ENCODE peak calls at places on chromosomes 6 and 20, in ten cellular contexts. One of them, this sample, is unnamed.

GRCh38 chr6:99606670-99607415 is at the start of gene PRDM13:
- DNase-seq in choroid plexus epithelial cell: no peak
- DNase-seq in IMR-90: no peak
- DNase-seq in cardiac fibroblast: no peak
- DNase-seq in activated B cell treated with CpG ODN at 0.5 μM for 24 hours: no peak
- DNase-seq in HCT116: no peak
- DNase-seq in AG04450: no peak
- DNase-seq in fibroblast of mammary gland: no peak
- DNase-seq in fibroblast of pulmonary artery: no peak
- DNase-seq in ovary: no peak
- DNase-seq in this sample: no peak

GRCh38 chr20:57322476-57322875 is 7.1 kb upstream of the SPO11 start:
- DNase-seq in cardiac fibroblast: no peak
- DNase-seq in HCT116: no peak
- DNase-seq in ovary: no peak
- DNase-seq in IMR-90: no peak
- DNase-seq in fibroblast of pulmonary artery: no peak
- DNase-seq in fibroblast of mammary gland: no peak
- DNase-seq in AG04450: no peak
- DNase-seq in activated B cell treated with CpG ODN at 0.5 μM for 24 hours: no peak
- DNase-seq in choroid plexus epithelial cell: no peak
- DNase-seq in this sample: no peak

GRCh38 chr6:129370268-129370916 is 339.6 kb downstream of the ARHGAP18 start:
- DNase-seq in ovary: peak; percentile 25
- DNase-seq in AG04450: peak; percentile 18
- DNase-seq in cardiac fibroblast: peak; percentile 75
- DNase-seq in IMR-90: peak; percentile 57
- DNase-seq in fibroblast of pulmonary artery: peak; percentile 74
- DNase-seq in choroid plexus epithelial cell: peak; percentile 75
- DNase-seq in fibroblast of mammary gland: peak; percentile 61
- DNase-seq in HCT116: peak; percentile 45
- DNase-seq in activated B cell treated with CpG ODN at 0.5 μM for 24 hours: no peak
- DNase-seq in this sample: no peak

GRCh38 chr6:37512400-37512958 is 12.8 kb upstream of the CCDC167 start:
- DNase-seq in activated B cell treated with CpG ODN at 0.5 μM for 24 hours: no peak
- DNase-seq in ovary: no peak
- DNase-seq in cardiac fibroblast: no peak
- DNase-seq in fibroblast of mammary gland: no peak
- DNase-seq in choroid plexus epithelial cell: no peak
- DNase-seq in fibroblast of pulmonary artery: no peak
- DNase-seq in IMR-90: no peak
- DNase-seq in AG04450: no peak
- DNase-seq in HCT116: no peak
- DNase-seq in this sample: no peak

GRCh38 chr6:114080891-114081510 is 110.1 kb upstream of the HDAC2 start:
- DNase-seq in ovary: no peak
- DNase-seq in IMR-90: no peak
- DNase-seq in fibroblast of pulmonary artery: no peak
- DNase-seq in choroid plexus epithelial cell: no peak
- DNase-seq in cardiac fibroblast: peak; percentile 13
- DNase-seq in fibroblast of mammary gland: peak; percentile 16
- DNase-seq in AG04450: no peak
- DNase-seq in activated B cell treated with CpG ODN at 0.5 μM for 24 hours: no peak
- DNase-seq in HCT116: no peak
- DNase-seq in this sample: no peak

GRCh38 chr6:81450180-81450579 is 302.3 kb downstream of the TENT5A start:
- DNase-seq in ovary: no peak
- DNase-seq in activated B cell treated with CpG ODN at 0.5 μM for 24 hours: no peak
- DNase-seq in AG04450: peak; percentile 15
- DNase-seq in HCT116: peak; percentile 74
- DNase-seq in fibroblast of pulmonary artery: no peak
- DNase-seq in fibroblast of mammary gland: peak; percentile 93
- DNase-seq in cardiac fibroblast: peak; percentile 48
- DNase-seq in choroid plexus epithelial cell: peak; percentile 5
- DNase-seq in IMR-90: peak; percentile 67
- DNase-seq in this sample: no peak

GRCh38 chr6:26126394-26127221 is 39.4 kb downstream of the HFE start:
- DNase-seq in fibroblast of mammary gland: no peak
- DNase-seq in activated B cell treated with CpG ODN at 0.5 μM for 24 hours: no peak
- DNase-seq in HCT116: no peak
- DNase-seq in cardiac fibroblast: peak; percentile 70
- DNase-seq in ovary: no peak
- DNase-seq in IMR-90: peak; percentile 43
- DNase-seq in fibroblast of pulmonary artery: no peak
- DNase-seq in AG04450: no peak
- DNase-seq in choroid plexus epithelial cell: peak; percentile 43
- DNase-seq in this sample: no peak

GRCh38 chr6:158174514-158174913 is 6.4 kb downstream of the GTF2H5 start:
- DNase-seq in choroid plexus epithelial cell: peak; percentile 96
- DNase-seq in cardiac fibroblast: peak; percentile 96
- DNase-seq in ovary: no peak
- DNase-seq in fibroblast of mammary gland: peak; percentile 94
- DNase-seq in HCT116: no peak
- DNase-seq in fibroblast of pulmonary artery: peak; percentile 95
- DNase-seq in activated B cell treated with CpG ODN at 0.5 μM for 24 hours: no peak
- DNase-seq in IMR-90: peak; percentile 95
- DNase-seq in AG04450: peak; percentile 80
- DNase-seq in this sample: no peak

GRCh38 chr20:51070635-51071034 is 47.7 kb upstream of the KCNG1 start:
- DNase-seq in choroid plexus epithelial cell: no peak
- DNase-seq in IMR-90: no peak
- DNase-seq in activated B cell treated with CpG ODN at 0.5 μM for 24 hours: no peak
- DNase-seq in ovary: no peak
- DNase-seq in fibroblast of pulmonary artery: no peak
- DNase-seq in HCT116: no peak
- DNase-seq in fibroblast of mammary gland: no peak
- DNase-seq in cardiac fibroblast: no peak
- DNase-seq in AG04450: no peak
- DNase-seq in this sample: no peak

GRCh38 chr6:82893889-82894652 is 171.6 kb downstream of the UBE3D start:
- DNase-seq in IMR-90: no peak
- DNase-seq in cardiac fibroblast: no peak
- DNase-seq in choroid plexus epithelial cell: no peak
- DNase-seq in fibroblast of pulmonary artery: no peak
- DNase-seq in HCT116: no peak
- DNase-seq in activated B cell treated with CpG ODN at 0.5 μM for 24 hours: no peak
- DNase-seq in fibroblast of mammary gland: no peak
- DNase-seq in ovary: no peak
- DNase-seq in AG04450: no peak
- DNase-seq in this sample: no peak

GRCh38 chr20:57609842-57610167 is 10.4 kb downstream of the ZBP1 start:
- DNase-seq in activated B cell treated with CpG ODN at 0.5 μM for 24 hours: no peak
- DNase-seq in fibroblast of pulmonary artery: no peak
- DNase-seq in HCT116: no peak
- DNase-seq in cardiac fibroblast: no peak
- DNase-seq in ovary: no peak
- DNase-seq in fibroblast of mammary gland: no peak
- DNase-seq in choroid plexus epithelial cell: no peak
- DNase-seq in AG04450: no peak
- DNase-seq in IMR-90: no peak
- DNase-seq in this sample: no peak

GRCh38 chr6:95203153-95203754 is 374.1 kb upstream of the MANEA start:
- DNase-seq in fibroblast of pulmonary artery: peak; percentile 40
- DNase-seq in AG04450: peak; percentile 4
- DNase-seq in ovary: no peak
- DNase-seq in HCT116: peak; percentile 23
- DNase-seq in IMR-90: peak; percentile 45
- DNase-seq in activated B cell treated with CpG ODN at 0.5 μM for 24 hours: no peak
- DNase-seq in fibroblast of mammary gland: peak; percentile 50
- DNase-seq in cardiac fibroblast: peak; percentile 61
- DNase-seq in choroid plexus epithelial cell: peak; percentile 76
- DNase-seq in this sample: no peak

GRCh38 chr6:167034056-167034455 is 34.9 kb downstream of the CEP43 start:
- DNase-seq in IMR-90: no peak
- DNase-seq in activated B cell treated with CpG ODN at 0.5 μM for 24 hours: no peak
- DNase-seq in ovary: no peak
- DNase-seq in fibroblast of pulmonary artery: no peak
- DNase-seq in fibroblast of mammary gland: no peak
- DNase-seq in AG04450: no peak
- DNase-seq in cardiac fibroblast: no peak
- DNase-seq in HCT116: no peak
- DNase-seq in choroid plexus epithelial cell: no peak
- DNase-seq in this sample: peak; percentile 73
- TF ChIP-seq CTCF in IMR-90: no peak
- TF ChIP-seq CTCF in activated B cell treated with CpG ODN at 0.5 μM for 24 hours: no peak
- TF ChIP-seq CTCF in ovary: no peak
- TF ChIP-seq CTCF in fibroblast of pulmonary artery: no peak
- TF ChIP-seq CTCF in fibroblast of mammary gland: no peak
- TF ChIP-seq CTCF in AG04450: no peak
- TF ChIP-seq CTCF in cardiac fibroblast: no peak
- TF ChIP-seq CTCF in HCT116: no peak
- TF ChIP-seq CTCF in choroid plexus epithelial cell: no peak
- TF ChIP-seq CTCF in this sample: no peak

DNA sequence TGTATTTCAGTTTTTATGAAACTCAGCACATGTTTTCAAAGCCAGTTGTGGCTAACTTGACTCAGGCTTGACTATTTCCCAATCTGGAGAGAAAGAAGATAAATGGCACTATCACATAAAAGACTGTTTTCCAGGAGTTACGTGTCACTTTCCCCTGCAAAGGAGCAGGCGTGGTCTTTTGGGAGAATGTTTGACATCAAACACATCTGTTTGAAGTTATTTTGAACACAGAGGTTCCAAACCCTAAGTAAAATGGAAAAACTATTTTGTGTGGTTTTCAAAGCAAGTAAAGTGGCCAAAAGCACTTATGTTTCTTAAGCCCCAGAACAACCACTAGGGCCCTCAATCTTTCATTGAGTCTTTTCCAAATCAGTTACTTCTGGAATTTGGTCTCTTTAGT is 89.7 kb downstream of the FOXF2 start:
- DNase-seq in fibroblast of pulmonary artery: peak; percentile 42
- DNase-seq in IMR-90: peak; percentile 76
- DNase-seq in activated B cell treated with CpG ODN at 0.5 μM for 24 hours: no peak
- DNase-seq in choroid plexus epithelial cell: peak; percentile 45
- DNase-seq in AG04450: no peak
- DNase-seq in cardiac fibroblast: peak; percentile 58
- DNase-seq in fibroblast of mammary gland: peak; percentile 99
- DNase-seq in ovary: no peak
- DNase-seq in HCT116: no peak
- DNase-seq in this sample: no peak
- TF ChIP-seq CTCF in fibroblast of pulmonary artery: no peak
- TF ChIP-seq CTCF in IMR-90: peak; percentile 19
- TF ChIP-seq CTCF in activated B cell treated with CpG ODN at 0.5 μM for 24 hours: no peak
- TF ChIP-seq CTCF in choroid plexus epithelial cell: peak; percentile 26
- TF ChIP-seq CTCF in AG04450: peak; percentile 33
- TF ChIP-seq CTCF in cardiac fibroblast: peak; percentile 12
- TF ChIP-seq CTCF in fibroblast of mammary gland: peak; percentile 58
- TF ChIP-seq CTCF in ovary: no peak
- TF ChIP-seq CTCF in HCT116: no peak
- TF ChIP-seq CTCF in this sample: no peak

GRCh38 chr20:45229264-45230056 is 8.3 kb downstream of the SEMG2 start:
- DNase-seq in activated B cell treated with CpG ODN at 0.5 μM for 24 hours: no peak
- DNase-seq in fibroblast of mammary gland: peak; percentile 7
- DNase-seq in HCT116: peak; percentile 60
- DNase-seq in choroid plexus epithelial cell: peak; percentile 7
- DNase-seq in cardiac fibroblast: peak; percentile 13
- DNase-seq in ovary: no peak
- DNase-seq in AG04450: no peak
- DNase-seq in IMR-90: no peak
- DNase-seq in fibroblast of pulmonary artery: peak; percentile 7
- DNase-seq in this sample: no peak
- TF ChIP-seq CTCF in activated B cell treated with CpG ODN at 0.5 μM for 24 hours: no peak
- TF ChIP-seq CTCF in fibroblast of mammary gland: peak; percentile 56
- TF ChIP-seq CTCF in HCT116: peak; percentile 98
- TF ChIP-seq CTCF in choroid plexus epithelial cell: peak; percentile 55
- TF ChIP-seq CTCF in cardiac fibroblast: peak; percentile 61
- TF ChIP-seq CTCF in ovary: no peak
- TF ChIP-seq CTCF in AG04450: peak; percentile 38
- TF ChIP-seq CTCF in IMR-90: peak; percentile 40
- TF ChIP-seq CTCF in fibroblast of pulmonary artery: peak; percentile 45
- TF ChIP-seq CTCF in this sample: peak; percentile 24

GRCh38 chr6:144095134-144096002 is at the start of gene SF3B5:
- DNase-seq in ovary: peak; percentile 97
- DNase-seq in IMR-90: peak; percentile 100
- DNase-seq in choroid plexus epithelial cell: peak; percentile 100
- DNase-seq in activated B cell treated with CpG ODN at 0.5 μM for 24 hours: peak; percentile 93
- DNase-seq in AG04450: peak; percentile 99
- DNase-seq in HCT116: peak; percentile 100
- DNase-seq in fibroblast of pulmonary artery: peak; percentile 100
- DNase-seq in cardiac fibroblast: peak; percentile 100
- DNase-seq in fibroblast of mammary gland: peak; percentile 100
- DNase-seq in this sample: peak; percentile 51
- TF ChIP-seq CTCF in ovary: peak; percentile 5
- TF ChIP-seq CTCF in IMR-90: no peak
- TF ChIP-seq CTCF in choroid plexus epithelial cell: no peak
- TF ChIP-seq CTCF in activated B cell treated with CpG ODN at 0.5 μM for 24 hours: no peak
- TF ChIP-seq CTCF in AG04450: no peak
- TF ChIP-seq CTCF in HCT116: no peak
- TF ChIP-seq CTCF in fibroblast of pulmonary artery: no peak
- TF ChIP-seq CTCF in cardiac fibroblast: no peak
- TF ChIP-seq CTCF in fibroblast of mammary gland: no peak
- TF ChIP-seq CTCF in this sample: no peak

DNA sequence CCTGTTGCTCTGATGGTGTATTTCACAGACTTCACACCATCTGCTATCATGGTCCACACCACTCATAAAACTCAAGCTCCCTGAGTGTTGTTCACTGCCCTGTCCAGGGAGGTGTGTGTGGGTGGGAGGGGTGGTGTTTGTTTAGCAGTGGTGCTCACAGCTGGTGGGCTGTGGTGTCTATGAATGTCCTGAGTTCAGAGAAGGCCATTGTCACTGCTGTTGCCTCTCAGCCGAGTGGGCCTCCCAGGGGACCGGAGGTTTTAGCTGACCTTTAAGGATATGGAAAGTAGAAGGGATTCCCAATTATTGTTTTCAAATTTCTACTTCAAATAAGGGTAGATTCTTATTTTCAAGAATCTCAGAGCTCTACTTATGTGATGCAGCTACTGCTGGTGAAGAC is 45.6 kb downstream of the DTD1 start:
- DNase-seq in fibroblast of mammary gland: no peak
- DNase-seq in cardiac fibroblast: no peak
- DNase-seq in ovary: no peak
- DNase-seq in AG04450: no peak
- DNase-seq in activated B cell treated with CpG ODN at 0.5 μM for 24 hours: no peak
- DNase-seq in IMR-90: no peak
- DNase-seq in HCT116: no peak
- DNase-seq in fibroblast of pulmonary artery: no peak
- DNase-seq in choroid plexus epithelial cell: no peak
- DNase-seq in this sample: no peak
- TF ChIP-seq CTCF in fibroblast of mammary gland: no peak
- TF ChIP-seq CTCF in cardiac fibroblast: no peak
- TF ChIP-seq CTCF in ovary: no peak
- TF ChIP-seq CTCF in AG04450: no peak
- TF ChIP-seq CTCF in activated B cell treated with CpG ODN at 0.5 μM for 24 hours: no peak
- TF ChIP-seq CTCF in IMR-90: no peak
- TF ChIP-seq CTCF in HCT116: no peak
- TF ChIP-seq CTCF in fibroblast of pulmonary artery: no peak
- TF ChIP-seq CTCF in choroid plexus epithelial cell: no peak
- TF ChIP-seq CTCF in this sample: no peak